ENCODE peak calls at places on chromosomes 11 and 22, in six cellular contexts. C, U, E, P, W and X are unnamed samples.

GRCh38 chr22:27100789-27101188 is 443.4 kb downstream of the MIAT start:
- DNase-seq in C (no peak), U (no peak), E (no peak), P (no peak), W (no peak), X (no peak)

GRCh38 chr11:538431-539051 is 1.2 kb downstream of the LRRC56 start:
- DNase-seq in C (no peak), U (no peak), E (no peak), P (no peak), W (no peak), X (no peak)

GRCh38 chr11:118530683-118531596 is at the start of gene TMEM25:
- DNase-seq in C (peak; percentile 48), U (peak; percentile 79), E (peak; percentile 14), P (peak; percentile 76), W (peak; percentile 65), X (peak; percentile 60)

GRCh38 chr11:118915941-118916841 is 9.5 kb downstream of the BCL9L start:
- DNase-seq in C (no peak), U (no peak), E (no peak), P (no peak), W (no peak), X (no peak)

GRCh38 chr11:65187971-65188461 is 6.3 kb downstream of the CAPN1 start:
- DNase-seq in C (no peak), U (no peak), E (no peak), P (no peak), W (no peak), X (no peak)

GRCh38 chr11:93740031-93740801 is 1.1 kb downstream of the TAF1D start:
- DNase-seq in C (no peak), U (peak; percentile 67), E (no peak), P (peak; percentile 31), W (peak; percentile 41), X (peak; percentile 39)

GRCh38 chr11:76769645-76770586 is 13.2 kb upstream of the TSKU start:
- DNase-seq in C (no peak), U (peak; percentile 55), E (no peak), P (no peak), W (no peak), X (no peak)

GRCh38 chr22:29733362-29734322 is 13.8 kb downstream of the CABP7 start:
- DNase-seq in C (no peak), U (no peak), E (no peak), P (peak; percentile 47), W (no peak), X (peak; percentile 71)

GRCh38 chr11:12767022-12767421 is 92.8 kb downstream of the TEAD1 start:
- DNase-seq in C (no peak), U (no peak), E (no peak), P (no peak), W (no peak), X (no peak)

GRCh38 chr11:67014343-67014742 is 8.6 kb upstream of the SYT12 start:
- DNase-seq in C (no peak), U (no peak), E (no peak), P (no peak), W (no peak), X (no peak)